ENCODE peak calls at places on chromosomes 2 and 18, in eight cellular contexts. K, C, O, B, W, R, E and H are unnamed samples.

GRCh38 chr2:218010116-218010837 is 7.5 kb upstream of the TNS1 start:
- DNase-seq in K (peak; percentile 48), C (no peak), O (peak; percentile 40), B (no peak), W (peak; percentile 81), R (peak; percentile 83), E (peak; percentile 80), H (peak; percentile 82)

GRCh38 chr2:109446531-109447131 is 167.1 kb downstream of the SEPTIN10 start:
- DNase-seq in K (no peak), C (no peak), O (no peak), B (no peak), W (peak; percentile 42), R (no peak), E (no peak), H (no peak)

GRCh38 chr18:8610442-8610801 is 1.2 kb downstream of the RAB12 start:
- DNase-seq in K (peak; percentile 56), C (no peak), O (peak; percentile 26), B (no peak), W (no peak), R (no peak), E (no peak), H (no peak)

GRCh38 chr2:207777124-207777523 is 7.4 kb upstream of the FZD5 start:
- DNase-seq in K (no peak), C (no peak), O (no peak), B (no peak), W (no peak), R (no peak), E (no peak), H (no peak)

GRCh38 chr2:120989556-120989848 is 253.8 kb downstream of the GLI2 start:
- DNase-seq in K (no peak), C (no peak), O (no peak), B (no peak), W (no peak), R (no peak), E (no peak), H (no peak)

GRCh38 chr18:73691118-73691517 is 456.5 kb downstream of the FBXO15 start:
- DNase-seq in K (no peak), C (peak; percentile 86), O (peak; percentile 87), B (no peak), W (no peak), R (no peak), E (no peak), H (no peak)

GRCh38 chr2:221567809-221568208 is 4.3 kb downstream of the EPHA4 start:
- DNase-seq in K (no peak), C (no peak), O (no peak), B (no peak), W (no peak), R (no peak), E (no peak), H (no peak)

GRCh38 chr2:37283207-37283606 is 41.4 kb downstream of the PRKD3 start:
- DNase-seq in K (no peak), C (peak; percentile 5), O (peak; percentile 82), B (no peak), W (no peak), R (no peak), E (peak; percentile 28), H (no peak)

GRCh38 chr18:48832961-48833700 is 117.6 kb downstream of the SMAD7 start:
- DNase-seq in K (peak; percentile 91), C (peak; percentile 76), O (peak; percentile 97), B (peak; percentile 57), W (peak; percentile 68), R (peak; percentile 86), E (peak; percentile 76), H (no peak)

GRCh38 chr2:23669413-23670244 is 257.3 kb downstream of the ATAD2B start:
- DNase-seq in K (no peak), C (no peak), O (peak; percentile 89), B (peak; percentile 94), W (peak; percentile 81), R (no peak), E (peak; percentile 82), H (no peak)

GRCh38 chr2:127671557-127672302 is 3.6 kb downstream of the LIMS2 start:
- DNase-seq in K (no peak), C (no peak), O (no peak), B (no peak), W (peak; percentile 31), R (no peak), E (no peak), H (no peak)

GRCh38 chr2:70328921-70329561 is 27.2 kb upstream of the FAM136A start:
- DNase-seq in K (no peak), C (no peak), O (peak; percentile 96), B (peak; percentile 57), W (no peak), R (peak; percentile 66), E (peak; percentile 95), H (no peak)

GRCh38 chr2:239813261-239814135 is 211.6 kb downstream of the NDUFA10 start:
- DNase-seq in K (no peak), C (no peak), O (peak; percentile 33), B (no peak), W (peak; percentile 20), R (no peak), E (no peak), H (no peak)

GRCh38 chr2:216693414-216694100 is 1.8 kb downstream of the IGFBP5 start:
- DNase-seq in K (no peak), C (no peak), O (no peak), B (no peak), W (no peak), R (peak; percentile 68), E (no peak), H (no peak)

GRCh38 chr18:13245481-13246000 is 27.0 kb downstream of the LDLRAD4 start:
- DNase-seq in K (peak; percentile 69), C (no peak), O (no peak), B (peak; percentile 8), W (no peak), R (no peak), E (no peak), H (no peak)

GRCh38 chr2:216905649-216906048 is 45.8 kb upstream of the TNP1 start:
- DNase-seq in K (no peak), C (no peak), O (no peak), B (no peak), W (no peak), R (no peak), E (no peak), H (no peak)

GRCh38 chr18:77067315-77068061 is 65.1 kb downstream of the MBP start:
- DNase-seq in K (no peak), C (peak; percentile 69), O (peak; percentile 86), B (no peak), W (peak; percentile 84), R (no peak), E (peak; percentile 63), H (no peak)

GRCh38 chr18:11118051-11118450 is 31.3 kb downstream of the PIEZO2 start:
- DNase-seq in K (no peak), C (no peak), O (no peak), B (no peak), W (no peak), R (no peak), E (no peak), H (no peak)